ENCODE peak calls at places on chromosomes 11 and 22, in seven cellular contexts. One of them, this sample, is unnamed. For H3K79me2, the result is how much of the 10 kb centered on the place peaks cover.

GRCh38 chr11:122230387-122230760 is 114.4 kb upstream of the BLID start:
- DNase-seq in neural progenitor cell: no peak
- DNase-seq in hepatocyte: no peak
- DNase-seq in endothelial cell of umbilical vein: no peak
- DNase-seq in GM23338: no peak
- DNase-seq in HCT116: no peak
- DNase-seq in fibroblast of lung: peak
- DNase-seq in this sample: no peak

GRCh38 chr11:30059172-30059815 is 42.5 kb upstream of the KCNA4 start:
- DNase-seq in hepatocyte: no peak
- DNase-seq in fibroblast of lung: no peak
- DNase-seq in neural progenitor cell: no peak
- DNase-seq in GM23338: no peak
- DNase-seq in HCT116: no peak
- DNase-seq in endothelial cell of umbilical vein: no peak
- DNase-seq in this sample: no peak

GRCh38 chr22:35541254-35541748 is 670 bp downstream of the RASD2 start:
- DNase-seq in fibroblast of lung: no peak
- DNase-seq in GM23338: peak
- DNase-seq in neural progenitor cell: peak
- DNase-seq in HCT116: no peak
- DNase-seq in hepatocyte: peak
- DNase-seq in endothelial cell of umbilical vein: no peak
- DNase-seq in this sample: no peak

GRCh38 chr22:46484861-46485595 is 52.4 kb downstream of the CELSR1 start:
- DNase-seq in HCT116: no peak
- DNase-seq in endothelial cell of umbilical vein: no peak
- DNase-seq in hepatocyte: peak
- DNase-seq in GM23338: no peak
- DNase-seq in fibroblast of lung: peak
- DNase-seq in neural progenitor cell: peak
- DNase-seq in this sample: no peak

GRCh38 chr22:47835726-47836125 is 1073.3 kb downstream of the TBC1D22A start:
- DNase-seq in hepatocyte: peak
- DNase-seq in fibroblast of lung: peak
- DNase-seq in GM23338: no peak
- DNase-seq in neural progenitor cell: no peak
- DNase-seq in endothelial cell of umbilical vein: no peak
- DNase-seq in HCT116: peak
- DNase-seq in this sample: peak

GRCh38 chr11:108857382-108857781 is 192.5 kb downstream of the DDX10 start:
- DNase-seq in fibroblast of lung: no peak
- DNase-seq in endothelial cell of umbilical vein: peak
- DNase-seq in HCT116: no peak
- DNase-seq in GM23338: no peak
- DNase-seq in hepatocyte: no peak
- DNase-seq in neural progenitor cell: peak
- DNase-seq in this sample: no peak

GRCh38 chr11:44779736-44780520 is 53.2 kb downstream of the TSPAN18 start:
- DNase-seq in hepatocyte: no peak
- DNase-seq in neural progenitor cell: no peak
- DNase-seq in GM23338: no peak
- DNase-seq in fibroblast of lung: no peak
- DNase-seq in HCT116: no peak
- DNase-seq in endothelial cell of umbilical vein: no peak
- DNase-seq in this sample: no peak

GRCh38 chr11:114208371-114208770 is 87.8 kb upstream of the NNMT start:
- DNase-seq in fibroblast of lung: no peak
- DNase-seq in HCT116: no peak
- DNase-seq in GM23338: no peak
- DNase-seq in endothelial cell of umbilical vein: no peak
- DNase-seq in hepatocyte: no peak
- DNase-seq in neural progenitor cell: no peak
- DNase-seq in this sample: no peak

GRCh38 chr11:117281159-117281558 is 10.0 kb upstream of the BACE1-AS start:
- DNase-seq in GM23338: no peak
- DNase-seq in neural progenitor cell: no peak
- DNase-seq in HCT116: peak
- DNase-seq in endothelial cell of umbilical vein: peak
- DNase-seq in fibroblast of lung: peak
- DNase-seq in hepatocyte: peak
- DNase-seq in this sample: peak

GRCh38 chr11:65663634-65664200 is 1.0 kb upstream of the RELA start:
- DNase-seq in hepatocyte: peak
- DNase-seq in endothelial cell of umbilical vein: peak
- DNase-seq in HCT116: no peak
- DNase-seq in fibroblast of lung: peak
- DNase-seq in neural progenitor cell: peak
- DNase-seq in GM23338: peak
- DNase-seq in this sample: peak

GRCh38 chr11:100876826-100877545 is 189.9 kb downstream of the ARHGAP42 start:
- DNase-seq in fibroblast of lung: peak
- DNase-seq in neural progenitor cell: no peak
- DNase-seq in HCT116: no peak
- DNase-seq in endothelial cell of umbilical vein: peak
- DNase-seq in GM23338: peak
- DNase-seq in hepatocyte: peak
- DNase-seq in this sample: peak

GRCh38 chr22:37669586-37669985 is 5.8 kb upstream of the LGALS1 start:
- DNase-seq in neural progenitor cell: no peak
- DNase-seq in GM23338: no peak
- DNase-seq in fibroblast of lung: peak
- DNase-seq in hepatocyte: no peak
- DNase-seq in HCT116: no peak
- DNase-seq in endothelial cell of umbilical vein: no peak
- DNase-seq in this sample: no peak

GRCh38 chr11:119751281-119752060 is 22.5 kb upstream of the NECTIN1 start:
- DNase-seq in GM23338: no peak
- DNase-seq in fibroblast of lung: no peak
- DNase-seq in HCT116: no peak
- DNase-seq in hepatocyte: no peak
- DNase-seq in neural progenitor cell: no peak
- DNase-seq in endothelial cell of umbilical vein: no peak
- DNase-seq in this sample: peak

GRCh38 chr22:37193629-37194191 is 5.7 kb upstream of the C1QTNF6 start:
- DNase-seq in fibroblast of lung: peak
- DNase-seq in endothelial cell of umbilical vein: peak
- DNase-seq in GM23338: no peak
- DNase-seq in HCT116: no peak
- DNase-seq in hepatocyte: no peak
- DNase-seq in neural progenitor cell: no peak
- DNase-seq in this sample: peak

GRCh38 chr11:8757533-8757932 is 74.9 kb downstream of the RPL27A start:
- DNase-seq in HCT116: no peak
- DNase-seq in neural progenitor cell: no peak
- DNase-seq in endothelial cell of umbilical vein: no peak
- DNase-seq in GM23338: no peak
- DNase-seq in hepatocyte: peak
- DNase-seq in fibroblast of lung: no peak
- DNase-seq in this sample: no peak

GRCh38 chr22:31952459-31952858 is 8.1 kb downstream of the YWHAH start:
- DNase-seq in hepatocyte: no peak
- DNase-seq in fibroblast of lung: peak
- DNase-seq in endothelial cell of umbilical vein: peak
- DNase-seq in neural progenitor cell: no peak
- DNase-seq in HCT116: no peak
- DNase-seq in GM23338: no peak
- DNase-seq in this sample: peak

GRCh38 chr11:126282742-126283591 is at the start of gene TIRAP:
- DNase-seq in HCT116: no peak
- DNase-seq in fibroblast of lung: peak
- DNase-seq in hepatocyte: peak
- DNase-seq in neural progenitor cell: peak
- DNase-seq in endothelial cell of umbilical vein: peak
- DNase-seq in GM23338: peak
- DNase-seq in this sample: peak

GRCh38 chr11:23569547-23569946 is 709.3 kb upstream of the CCDC179 start:
- DNase-seq in endothelial cell of umbilical vein: peak
- DNase-seq in fibroblast of lung: no peak
- DNase-seq in hepatocyte: no peak
- DNase-seq in GM23338: no peak
- DNase-seq in HCT116: no peak
- DNase-seq in neural progenitor cell: no peak
- DNase-seq in this sample: no peak

GRCh38 chr11:132024587-132025295 is 654.3 kb downstream of the NTM start:
- DNase-seq in hepatocyte: no peak
- DNase-seq in HCT116: no peak
- DNase-seq in endothelial cell of umbilical vein: peak
- DNase-seq in GM23338: no peak
- DNase-seq in fibroblast of lung: peak
- DNase-seq in neural progenitor cell: no peak
- DNase-seq in this sample: peak

GRCh38 chr11:73463359-73463758 is 87.2 kb downstream of the RELT start:
- DNase-seq in GM23338: no peak
- DNase-seq in HCT116: no peak
- DNase-seq in endothelial cell of umbilical vein: no peak
- DNase-seq in neural progenitor cell: no peak
- DNase-seq in fibroblast of lung: peak
- DNase-seq in hepatocyte: no peak
- DNase-seq in this sample: peak

GRCh38 chr11:35518766-35519165 is 6.7 kb downstream of the PAMR1 start:
- DNase-seq in hepatocyte: no peak
- DNase-seq in GM23338: no peak
- DNase-seq in neural progenitor cell: no peak
- DNase-seq in HCT116: no peak
- DNase-seq in endothelial cell of umbilical vein: no peak
- DNase-seq in fibroblast of lung: peak
- DNase-seq in this sample: no peak

GRCh38 chr11:123740787-123741158 is 687 bp downstream of the ZNF202 start:
- DNase-seq in endothelial cell of umbilical vein: no peak
- DNase-seq in neural progenitor cell: no peak
- DNase-seq in hepatocyte: peak
- DNase-seq in HCT116: no peak
- DNase-seq in GM23338: no peak
- DNase-seq in fibroblast of lung: peak
- DNase-seq in this sample: peak

GRCh38 chr11:8086571-8086970 is 5.6 kb downstream of the TUB start:
- DNase-seq in HCT116: no peak
- DNase-seq in endothelial cell of umbilical vein: no peak
- DNase-seq in GM23338: no peak
- DNase-seq in neural progenitor cell: no peak
- DNase-seq in fibroblast of lung: no peak
- DNase-seq in hepatocyte: no peak
- DNase-seq in this sample: no peak

GRCh38 chr11:107757661-107758060 is 45.8 kb upstream of the SLN start:
- DNase-seq in fibroblast of lung: no peak
- DNase-seq in GM23338: peak
- DNase-seq in HCT116: no peak
- DNase-seq in neural progenitor cell: no peak
- DNase-seq in hepatocyte: no peak
- DNase-seq in endothelial cell of umbilical vein: no peak
- DNase-seq in this sample: no peak

GRCh38 chr11:2271327-2272240 is 1.2 kb upstream of the ASCL2 start:
- DNase-seq in fibroblast of lung: no peak
- DNase-seq in GM23338: peak
- DNase-seq in endothelial cell of umbilical vein: no peak
- DNase-seq in neural progenitor cell: no peak
- DNase-seq in HCT116: no peak
- DNase-seq in hepatocyte: no peak
- DNase-seq in this sample: no peak

GRCh38 chr22:22576989-22577427 is 17.9 kb upstream of the PRAME start:
- DNase-seq in neural progenitor cell: no peak
- DNase-seq in GM23338: no peak
- DNase-seq in hepatocyte: no peak
- DNase-seq in endothelial cell of umbilical vein: no peak
- DNase-seq in HCT116: no peak
- DNase-seq in fibroblast of lung: no peak
- DNase-seq in this sample: no peak
- TF ChIP-seq CTCF in neural progenitor cell: no peak
- TF ChIP-seq CTCF in GM23338: no peak
- TF ChIP-seq CTCF in hepatocyte: no peak
- TF ChIP-seq CTCF in endothelial cell of umbilical vein: no peak
- TF ChIP-seq CTCF in HCT116: no peak
- TF ChIP-seq CTCF in fibroblast of lung: no peak
- TF ChIP-seq CTCF in this sample: no peak

GRCh38 chr11:37248145-37248544 is 650.1 kb upstream of the RAG2 start:
- DNase-seq in HCT116: no peak
- DNase-seq in hepatocyte: no peak
- DNase-seq in fibroblast of lung: no peak
- DNase-seq in neural progenitor cell: no peak
- DNase-seq in endothelial cell of umbilical vein: no peak
- DNase-seq in GM23338: no peak
- DNase-seq in this sample: no peak
- H3K4me2 ChIP-seq in HCT116: no peak
- H3K4me2 ChIP-seq in hepatocyte: no peak
- H3K4me2 ChIP-seq in fibroblast of lung: no peak
- H3K4me2 ChIP-seq in neural progenitor cell: no peak
- H3K4me2 ChIP-seq in endothelial cell of umbilical vein: no peak
- H3K4me2 ChIP-seq in GM23338: no peak
- H3K4me2 ChIP-seq in this sample: no peak

DNA sequence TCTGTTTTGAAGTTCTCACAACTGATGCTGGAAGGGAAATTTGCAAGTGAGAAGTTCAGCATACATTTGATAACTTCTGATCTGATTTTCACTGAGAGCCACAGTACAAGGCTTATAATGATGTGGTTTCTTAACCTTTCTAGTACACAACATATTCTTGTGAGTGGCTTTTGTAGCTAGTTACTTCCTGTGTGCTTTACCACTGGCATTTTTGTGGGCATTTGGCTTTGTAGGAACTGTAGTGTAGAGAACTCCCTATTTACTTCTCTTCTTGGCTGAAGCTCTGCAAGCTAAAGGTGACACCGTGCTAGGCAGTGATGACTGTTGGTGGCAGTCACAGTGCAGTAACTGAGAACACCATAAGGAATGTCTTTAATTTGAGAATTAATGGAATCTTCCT is 14.9 kb downstream of the USP47 start:
- DNase-seq in neural progenitor cell: no peak
- DNase-seq in endothelial cell of umbilical vein: no peak
- DNase-seq in fibroblast of lung: peak
- DNase-seq in hepatocyte: no peak
- DNase-seq in GM23338: no peak
- DNase-seq in HCT116: no peak
- DNase-seq in this sample: peak
- H3K79me2 ChIP-seq in neural progenitor cell: half or more
- H3K79me2 ChIP-seq in endothelial cell of umbilical vein: half or more
- H3K79me2 ChIP-seq in fibroblast of lung: half or more
- H3K79me2 ChIP-seq in hepatocyte: half or more
- H3K79me2 ChIP-seq in GM23338: half or more
- H3K79me2 ChIP-seq in HCT116: half or more
- H3K79me2 ChIP-seq in this sample: half or more

DNA sequence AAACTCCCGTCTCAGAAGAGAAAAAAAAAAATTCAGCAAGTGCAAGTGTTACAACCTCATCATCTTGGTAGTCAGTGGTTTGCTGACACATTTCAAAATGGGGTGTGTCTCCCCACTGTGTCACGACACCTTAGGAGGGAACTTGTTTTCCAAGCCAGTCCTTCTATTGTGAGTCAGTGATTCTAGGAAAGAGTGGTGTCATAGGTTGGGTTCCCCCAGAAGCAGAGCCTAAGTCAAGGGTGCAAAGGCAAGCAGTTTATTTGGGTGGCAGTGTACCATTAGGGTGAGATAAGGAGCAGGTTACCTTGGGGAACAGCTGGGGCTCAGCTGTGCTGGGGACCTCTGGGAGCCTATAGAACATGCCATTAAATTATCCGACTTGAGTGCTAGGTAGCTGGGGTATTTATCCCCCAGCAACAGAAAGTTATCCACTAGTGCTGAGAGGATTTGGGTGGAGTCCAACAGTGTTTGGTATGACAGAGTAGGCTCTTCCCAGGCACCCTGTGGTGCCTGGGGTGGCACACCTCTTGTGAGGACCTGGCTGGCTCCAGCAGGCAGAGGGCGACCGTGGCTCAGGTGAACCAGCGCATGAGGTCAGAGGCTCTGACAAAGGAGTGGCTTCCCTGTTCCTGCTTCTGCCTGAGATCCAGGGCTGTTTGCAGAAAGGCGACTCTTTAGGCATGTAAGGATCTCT is 41.7 kb downstream of the KIAA1671 start:
- DNase-seq in HCT116: peak
- DNase-seq in GM23338: peak
- DNase-seq in hepatocyte: peak
- DNase-seq in neural progenitor cell: peak
- DNase-seq in endothelial cell of umbilical vein: no peak
- DNase-seq in fibroblast of lung: peak
- DNase-seq in this sample: peak
- TF ChIP-seq CTCF in HCT116: peak
- TF ChIP-seq CTCF in GM23338: peak
- TF ChIP-seq CTCF in hepatocyte: peak
- TF ChIP-seq CTCF in neural progenitor cell: no peak
- TF ChIP-seq CTCF in endothelial cell of umbilical vein: no peak
- TF ChIP-seq CTCF in fibroblast of lung: no peak
- TF ChIP-seq CTCF in this sample: peak

This sample was measured in mammary epithelial cell.